ENCODE peak calls at places on chromosomes 16 and 17, in four cellular contexts. W, Y, Q and E are unnamed samples.
A peak's percentile ranks its signal among the peaks of the same experiment; 100 is the strongest.

GRCh38 chr17:42677921-42678781 is 1.4 kb upstream of the PLEKHH3 start:
- DNase-seq in W (peak; percentile 78), Y (peak; percentile 86), Q (peak; percentile 95), E (peak; percentile 81)

GRCh38 chr16:19138601-19139000 is 24.8 kb downstream of the ITPRIPL2 start:
- DNase-seq in W (no peak), Y (peak; percentile 68), Q (no peak), E (no peak)

GRCh38 chr16:68590201-68590994 is 51.3 kb downstream of the ZFP90 start:
- DNase-seq in W (peak; percentile 67), Y (peak; percentile 38), Q (peak; percentile 82), E (peak; percentile 83)

GRCh38 chr16:78659668-78660217 is 560.3 kb downstream of the WWOX start:
- DNase-seq in W (no peak), Y (no peak), Q (no peak), E (no peak)

GRCh38 chr17:34916120-34916519 is 45.1 kb downstream of the CCT6B start:
- DNase-seq in W (no peak), Y (no peak), Q (no peak), E (no peak)

GRCh38 chr17:72417627-72418026 is 296.8 kb downstream of the SOX9 start:
- DNase-seq in W (no peak), Y (no peak), Q (no peak), E (no peak)

GRCh38 chr16:28534542-28535373 is 4.0 kb downstream of the NUPR1 start:
- DNase-seq in W (no peak), Y (peak; percentile 90), Q (peak; percentile 93), E (no peak)

GRCh38 chr16:13390093-13390985 is 488.9 kb downstream of the SHISA9 start:
- DNase-seq in W (no peak), Y (no peak), Q (no peak), E (no peak)

GRCh38 chr17:70829876-70830275 is 660.5 kb downstream of the KCNJ2 start:
- DNase-seq in W (no peak), Y (no peak), Q (no peak), E (no peak)

GRCh38 chr17:1491406-1492248 is 859 bp downstream of the MYO1C start:
- DNase-seq in W (no peak), Y (no peak), Q (peak; percentile 44), E (peak; percentile 26)

GRCh38 chr16:4688674-4689045 is 4.7 kb upstream of the NUDT16L1 start:
- DNase-seq in W (no peak), Y (no peak), Q (no peak), E (no peak)

GRCh38 chr17:4715071-4715749 is 4.8 kb downstream of the ARRB2 start:
- DNase-seq in W (peak; percentile 56), Y (no peak), Q (peak; percentile 74), E (no peak)

GRCh38 chr16:83549836-83550569 is 257.8 kb upstream of the HSBP1 start:
- DNase-seq in W (no peak), Y (no peak), Q (peak; percentile 4), E (no peak)

GRCh38 chr17:48814504-48814903 is 2.5 kb downstream of the TTLL6 start:
- DNase-seq in W (peak; percentile 59), Y (peak; percentile 55), Q (peak; percentile 62), E (peak; percentile 45)

GRCh38 chr16:55257971-55258613 is 65.9 kb upstream of the IRX6 start:
- DNase-seq in W (peak; percentile 41), Y (peak; percentile 50), Q (peak; percentile 74), E (peak; percentile 70)

GRCh38 chr16:23682181-23682580 is 3.5 kb downstream of the PLK1 start:
- DNase-seq in W (no peak), Y (peak; percentile 62), Q (peak; percentile 18), E (no peak)

GRCh38 chr17:34443832-34444469 is 80.9 kb upstream of the CCL1 start:
- DNase-seq in W (no peak), Y (no peak), Q (peak; percentile 45), E (peak; percentile 14)

GRCh38 chr17:14214271-14214670 is 22.4 kb downstream of the CDRT15 start:
- DNase-seq in W (no peak), Y (peak; percentile 17), Q (peak; percentile 48), E (no peak)

GRCh38 chr17:6323626-6324356 is 111.1 kb downstream of the AIPL1 start:
- DNase-seq in W (no peak), Y (no peak), Q (no peak), E (no peak)

GRCh38 chr17:59008737-59009136 is 97.9 kb downstream of the TRIM37 start:
- DNase-seq in W (no peak), Y (no peak), Q (no peak), E (no peak)

GRCh38 chr17:45640141-45640850 is 143.8 kb upstream of the CRHR1 start:
- DNase-seq in W (peak; percentile 77), Y (peak; percentile 76), Q (peak; percentile 85), E (peak; percentile 91)

GRCh38 chr17:18031955-18032354 is 7.0 kb downstream of the ATPAF2 start:
- DNase-seq in W (no peak), Y (peak; percentile 63), Q (no peak), E (no peak)

GRCh38 chr17:4156750-4157381 is 13.9 kb downstream of the CYB5D2 start:
- DNase-seq in W (no peak), Y (no peak), Q (no peak), E (peak; percentile 14)

GRCh38 chr16:35102780-35103403 is 1643.5 kb downstream of the TP53TG3F start:
- DNase-seq in W (no peak), Y (no peak), Q (peak; percentile 69), E (no peak)
- TF ChIP-seq CTCF in W (no peak), Y (no peak), Q (peak; percentile 98), E (no peak)

GRCh38 chr17:9928601-9929341 is 23.7 kb upstream of the RCVRN start:
- DNase-seq in W (no peak), Y (peak; percentile 89), Q (peak; percentile 36), E (peak; percentile 37)
- TF ChIP-seq CTCF in W (no peak), Y (peak; percentile 63), Q (no peak), E (peak; percentile 66)

DNA sequence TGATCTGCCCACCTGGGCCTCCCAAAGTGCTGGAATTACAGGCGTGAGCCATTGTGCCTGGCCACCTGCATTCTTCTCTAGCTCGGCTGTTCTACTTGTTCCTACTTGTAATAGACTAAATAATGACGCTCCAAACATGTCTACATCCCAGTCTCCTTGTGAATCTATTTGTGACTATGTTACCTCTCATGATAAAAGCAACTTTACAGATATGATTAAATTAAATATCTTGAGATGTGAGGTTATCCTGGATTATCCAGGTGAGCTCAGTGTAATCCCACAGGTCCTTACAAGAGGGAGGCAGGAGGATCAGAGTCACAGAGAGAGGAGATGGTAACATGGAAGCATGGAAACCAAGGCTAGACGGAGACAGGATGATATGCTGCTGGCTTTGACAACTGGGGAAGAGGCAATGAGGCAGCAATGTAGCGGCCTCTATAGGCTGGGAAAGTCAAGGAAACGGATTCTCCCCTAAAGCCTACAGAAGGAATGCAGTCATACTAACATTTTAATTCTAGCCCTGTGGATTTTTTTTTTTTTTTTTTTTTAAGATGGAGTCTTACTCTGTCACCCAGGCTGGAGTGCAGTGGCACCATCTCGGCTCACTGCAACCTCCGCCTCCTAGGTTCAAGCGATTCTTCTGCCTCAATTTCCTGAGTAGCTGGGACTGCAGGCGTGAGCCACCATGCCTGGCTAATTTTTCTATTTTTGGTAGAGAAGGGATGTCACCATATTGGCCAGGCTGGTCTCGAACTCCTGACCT is 5.0 kb upstream of the LASP1 start:
- DNase-seq in W (no peak), Y (peak; percentile 59), Q (no peak), E (no peak)
- TF ChIP-seq CTCF in W (no peak), Y (peak; percentile 51), Q (no peak), E (peak; percentile 47)

GRCh38 chr17:10119203-10120112 is 78.9 kb downstream of the GAS7 start:
- DNase-seq in W (no peak), Y (peak; percentile 18), Q (peak; percentile 96), E (no peak)
- TF ChIP-seq CTCF in W (no peak), Y (no peak), Q (no peak), E (no peak)

GRCh38 chr17:36535669-36536081 is 888 bp downstream of the PIGW start:
- DNase-seq in W (no peak), Y (no peak), Q (no peak), E (no peak)
- TF ChIP-seq CTCF in W (no peak), Y (no peak), Q (no peak), E (no peak)

GRCh38 chr16:67177743-67178699 is 5.7 kb downstream of the MATCAP1 start:
- DNase-seq in W (no peak), Y (peak; percentile 51), Q (peak; percentile 43), E (no peak)
- TF ChIP-seq CTCF in W (no peak), Y (no peak), Q (no peak), E (peak; percentile 20)

GRCh38 chr17:76153640-76154039 is 12.6 kb upstream of the FOXJ1 start:
- DNase-seq in W (no peak), Y (peak; percentile 18), Q (no peak), E (no peak)
- TF ChIP-seq CTCF in W (no peak), Y (peak; percentile 20), Q (no peak), E (peak; percentile 32)

GRCh38 chr17:63681530-63681929 is 18.4 kb downstream of the LIMD2 start:
- DNase-seq in W (no peak), Y (no peak), Q (no peak), E (no peak)

GRCh38 chr17:63680700-63681099 is 19.2 kb downstream of the LIMD2 start:
- DNase-seq in W (no peak), Y (no peak), Q (no peak), E (no peak)

GRCh38 chr17:63682441-63682840 is 17.5 kb downstream of the LIMD2 start:
- DNase-seq in W (no peak), Y (no peak), Q (peak; percentile 62), E (no peak)

GRCh38 chr17:63676540-63676933 is 23.4 kb downstream of the LIMD2 start:
- DNase-seq in W (no peak), Y (no peak), Q (no peak), E (no peak)

GRCh38 chr17:63679214-63679613 is 20.7 kb downstream of the LIMD2 start:
- DNase-seq in W (no peak), Y (no peak), Q (no peak), E (no peak)
- TF ChIP-seq CTCF in W (no peak), Y (no peak), Q (no peak), E (no peak)

GRCh38 chr17:15232517-15232915 is 32.6 kb downstream of the PMP22 start:
- DNase-seq in W (no peak), Y (peak; percentile 14), Q (no peak), E (no peak)

GRCh38 chr17:15231851-15232516 is 33.1 kb downstream of the PMP22 start:
- DNase-seq in W (no peak), Y (no peak), Q (no peak), E (no peak)

GRCh38 chr17:15233971-15234370 is 31.2 kb downstream of the PMP22 start:
- DNase-seq in W (no peak), Y (no peak), Q (no peak), E (no peak)

GRCh38 chr17:15230866-15231265 is 34.3 kb downstream of the PMP22 start:
- DNase-seq in W (no peak), Y (no peak), Q (no peak), E (no peak)

DNA sequence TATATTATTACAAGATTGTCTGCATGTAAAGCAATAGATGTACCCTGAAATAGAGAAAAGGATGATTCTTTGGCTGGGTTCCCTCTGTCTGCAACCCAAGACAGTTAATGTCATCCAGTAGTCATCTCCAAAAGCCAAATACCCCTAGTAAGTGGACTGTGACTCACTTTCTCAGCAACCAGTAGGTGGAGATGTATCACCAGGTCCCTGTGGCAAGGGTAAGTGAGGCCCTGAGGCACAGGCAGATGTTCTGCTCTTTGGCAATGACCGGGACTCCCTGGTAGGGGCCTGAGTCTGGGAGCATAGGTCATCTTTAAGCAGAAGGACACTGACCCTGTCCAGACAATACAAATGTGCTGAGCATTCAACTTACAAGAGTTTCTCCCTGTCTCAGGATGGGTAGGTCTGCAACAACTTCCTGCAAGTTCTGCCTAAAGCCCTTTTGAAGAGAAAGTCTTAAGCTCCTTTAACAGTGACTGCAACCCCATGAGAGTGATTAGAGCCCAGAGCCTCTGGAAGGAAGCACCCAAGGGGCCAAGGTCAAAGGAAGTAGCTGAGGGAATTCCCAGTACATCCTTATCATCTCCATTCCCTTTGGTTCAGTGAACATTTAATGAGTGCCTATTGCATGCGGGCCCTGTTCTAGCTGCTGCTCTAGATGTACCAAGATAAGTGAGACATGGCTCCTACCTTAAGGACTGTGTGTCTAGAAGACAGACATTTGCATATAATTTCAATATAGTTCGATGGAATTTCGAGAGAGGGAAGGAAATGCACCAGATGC is 31.9 kb downstream of the PMP22 start:
- DNase-seq in W (no peak), Y (peak; percentile 89), Q (peak; percentile 70), E (no peak)
- TF ChIP-seq CTCF in W (no peak), Y (peak; percentile 59), Q (peak; percentile 68), E (no peak)